ENCODE peak calls at places on chromosomes 6 and 20, in five cellular contexts. O, S, G, A and N are unnamed samples.

GRCh38 chr6:1233924-1234323 is 78.0 kb upstream of the FOXQ1 start:
- DNase-seq in O (no peak), S (no peak), G (no peak), A (no peak), N (no peak)

GRCh38 chr20:56247954-56248782 is at the start of gene MC3R:
- DNase-seq in O (peak; percentile 24), S (peak; percentile 74), G (no peak), A (peak; percentile 16), N (peak; percentile 0)

GRCh38 chr6:133202610-133203343 is 38.4 kb upstream of the EYA4 start:
- DNase-seq in O (no peak), S (no peak), G (no peak), A (peak; percentile 16), N (no peak)

GRCh38 chr6:161021543-161021942 is 30.0 kb downstream of the MAP3K4 start:
- DNase-seq in O (no peak), S (no peak), G (no peak), A (no peak), N (no peak)

GRCh38 chr6:15420959-15421438 is 175.1 kb downstream of the JARID2 start:
- DNase-seq in O (no peak), S (no peak), G (no peak), A (no peak), N (no peak)

GRCh38 chr6:136251394-136251793 is 1.3 kb upstream of the MTFR2 start:
- DNase-seq in O (no peak), S (peak; percentile 43), G (no peak), A (no peak), N (no peak)

GRCh38 chr6:155493694-155494143 is 38.1 kb upstream of the NOX3 start:
- DNase-seq in O (peak; percentile 100), S (peak; percentile 34), G (no peak), A (peak; percentile 99), N (no peak)

GRCh38 chr6:145070791-145071190 is 664.5 kb downstream of the EPM2A start:
- DNase-seq in O (peak; percentile 66), S (no peak), G (no peak), A (no peak), N (no peak)

GRCh38 chr6:142907544-142907943 is 37.4 kb downstream of the HIVEP2 start:
- DNase-seq in O (no peak), S (no peak), G (no peak), A (no peak), N (no peak)

GRCh38 chr20:17940447-17940971 is 28.1 kb downstream of the SNX5 start:
- DNase-seq in O (no peak), S (no peak), G (no peak), A (no peak), N (no peak)

GRCh38 chr6:152461556-152461955 is 175.6 kb downstream of the SYNE1 start:
- DNase-seq in O (peak; percentile 35), S (peak; percentile 41), G (no peak), A (peak; percentile 24), N (no peak)

GRCh38 chr6:68343901-68344300 is 291.2 kb upstream of the ADGRB3 start:
- DNase-seq in O (peak; percentile 51), S (peak; percentile 94), G (peak; percentile 70), A (peak; percentile 33), N (peak; percentile 33)

GRCh38 chr6:143743256-143744166 is 65.7 kb downstream of the PHACTR2 start:
- DNase-seq in O (peak; percentile 34), S (no peak), G (peak; percentile 30), A (no peak), N (no peak)

GRCh38 chr6:26033132-26033941 is 53.9 kb upstream of the HFE start:
- DNase-seq in O (peak; percentile 99), S (peak; percentile 98), G (peak; percentile 87), A (peak; percentile 98), N (no peak)

GRCh38 chr6:5984150-5985089 is 22.3 kb downstream of the NRN1 start:
- DNase-seq in O (no peak), S (no peak), G (no peak), A (no peak), N (no peak)

GRCh38 chr20:58673119-58673518 is 19.5 kb upstream of the NPEPL1 start:
- DNase-seq in O (no peak), S (no peak), G (no peak), A (no peak), N (no peak)

GRCh38 chr6:43335469-43335868 is 26.8 kb upstream of the CRIP3 start:
- DNase-seq in O (no peak), S (peak; percentile 60), G (no peak), A (no peak), N (no peak)

GRCh38 chr6:122647765-122648164 is 37.6 kb downstream of the PKIB start:
- DNase-seq in O (no peak), S (no peak), G (no peak), A (no peak), N (no peak)

GRCh38 chr6:123803862-123804681 is at the start of gene NKAIN2:
- DNase-seq in O (no peak), S (peak; percentile 77), G (peak; percentile 42), A (no peak), N (no peak)

GRCh38 chr20:46901638-46902037 is 7.0 kb downstream of the EYA2 start:
- DNase-seq in O (no peak), S (no peak), G (no peak), A (no peak), N (no peak)

GRCh38 chr6:14922306-14922705 is 323.6 kb upstream of the JARID2 start:
- DNase-seq in O (no peak), S (no peak), G (no peak), A (no peak), N (no peak)

GRCh38 chr6:133637874-133638273 is 251.0 kb upstream of the TCF21 start:
- DNase-seq in O (no peak), S (no peak), G (no peak), A (no peak), N (no peak)

GRCh38 chr20:60055740-60056139 is 97.5 kb downstream of the CDH26 start:
- DNase-seq in O (peak; percentile 35), S (peak; percentile 80), G (no peak), A (no peak), N (no peak)

GRCh38 chr6:159463440-159463839 is 229.6 kb downstream of the SOD2 start:
- DNase-seq in O (peak; percentile 12), S (peak; percentile 9), G (no peak), A (no peak), N (no peak)

GRCh38 chr20:24962182-24962492 is 13.1 kb downstream of the CST7 start:
- DNase-seq in O (no peak), S (no peak), G (no peak), A (no peak), N (no peak)

GRCh38 chr6:105272783-105273182 is 93.0 kb upstream of the POPDC3 start:
- DNase-seq in O (peak; percentile 34), S (peak; percentile 68), G (no peak), A (no peak), N (no peak)

GRCh38 chr6:48476257-48476656 is 365.3 kb upstream of the PTCHD4 start:
- DNase-seq in O (peak; percentile 54), S (peak; percentile 54), G (no peak), A (peak; percentile 28), N (no peak)

GRCh38 chr6:163647624-163648023 is 233.1 kb downstream of the QKI start:
- DNase-seq in O (no peak), S (no peak), G (no peak), A (no peak), N (no peak)

GRCh38 chr6:2984738-2985381 is 13.5 kb upstream of the SERPINB6 start:
- DNase-seq in O (no peak), S (no peak), G (no peak), A (no peak), N (no peak)

GRCh38 chr6:66897576-66897975 is 1190.5 kb upstream of the EYS start:
- DNase-seq in O (peak; percentile 68), S (peak; percentile 84), G (no peak), A (no peak), N (no peak)

GRCh38 chr6:104064876-104065275 is 794.8 kb downstream of the HACE1 start:
- DNase-seq in O (no peak), S (no peak), G (no peak), A (no peak), N (no peak)